ENCODE peak calls at places on chromosome 15, in seven cellular contexts. T, I, G, C, M, E and H are unnamed samples. For H3K27me3, the result is how much of the 10 kb centered on the place peaks cover.

GRCh38 chr15:67805871-67806538 is 19.3 kb upstream of the SKOR1 start:
- DNase-seq in C (no peak), I (no peak), M (no peak), T (no peak), E (no peak), G (no peak), H (no peak)

GRCh38 chr15:76209948-76210347 is 101.3 kb downstream of the ETFA start:
- DNase-seq in M (no peak), G (no peak), T (no peak), I (no peak), E (no peak), C (no peak), H (no peak)

GRCh38 chr15:85625431-85625830 is 169.3 kb downstream of the KLHL25 start:
- DNase-seq in I (no peak), T (no peak), G (no peak), C (no peak), E (no peak), M (no peak), H (no peak)

GRCh38 chr15:39300451-39301153 is 280.3 kb upstream of the THBS1 start:
- DNase-seq in E (no peak), C (no peak), G (no peak), I (no peak), M (no peak), T (no peak), H (no peak)

GRCh38 chr15:77060560-77060959 is 10.3 kb downstream of the TSPAN3 start:
- DNase-seq in G (no peak), M (no peak), C (no peak), T (no peak), I (no peak), E (no peak), H (peak)

GRCh38 chr15:25862469-25863066 is 559 bp downstream of the ATP10A start:
- DNase-seq in T (no peak), G (peak), E (no peak), M (peak), I (no peak), C (peak), H (no peak)

GRCh38 chr15:29921130-29921601 is 98.9 kb upstream of the TJP1 start:
- DNase-seq in E (no peak), C (peak), I (no peak), G (no peak), T (no peak), M (no peak), H (no peak)

GRCh38 chr15:65644282-65644681 is 22.5 kb downstream of the SLC24A1 start:
- DNase-seq in C (no peak), T (no peak), M (no peak), G (no peak), I (no peak), E (no peak), H (no peak)

GRCh38 chr15:58361291-58361759 is 70.5 kb upstream of the LIPC start:
- DNase-seq in C (no peak), I (no peak), T (no peak), G (no peak), E (no peak), M (no peak), H (no peak)

GRCh38 chr15:93179072-93179471 is 90.1 kb upstream of the RGMA start:
- DNase-seq in T (peak), M (peak), I (peak), C (no peak), E (peak), G (peak), H (no peak)

GRCh38 chr15:90142216-90143175 is 40.2 kb upstream of the IDH2 start:
- DNase-seq in E (no peak), C (no peak), I (no peak), T (no peak), M (no peak), G (peak), H (no peak)

GRCh38 chr15:73822998-73823397 is 50.4 kb upstream of the TBC1D21 start:
- DNase-seq in T (no peak), I (no peak), M (no peak), G (no peak), E (no peak), C (peak), H (no peak)

GRCh38 chr15:57607570-57608000 is 15.9 kb downstream of the MYZAP start:
- DNase-seq in G (peak), E (peak), I (no peak), T (no peak), M (peak), C (no peak), H (no peak)

GRCh38 chr15:101288905-101289513 is 6.0 kb downstream of the SNRPA1 start:
- DNase-seq in C (peak), T (no peak), G (no peak), I (no peak), E (no peak), M (no peak), H (no peak)

GRCh38 chr15:81029416-81030367 is 29.0 kb downstream of the TLNRD1 start:
- DNase-seq in T (no peak), G (no peak), C (no peak), E (no peak), I (no peak), M (no peak), H (no peak)

GRCh38 chr15:39202641-39203040 is 378.2 kb upstream of the THBS1 start:
- DNase-seq in I (no peak), C (no peak), G (no peak), T (no peak), M (no peak), E (no peak), H (no peak)

GRCh38 chr15:91049378-91050127 is 27.2 kb upstream of the VPS33B start:
- DNase-seq in I (peak), G (no peak), M (no peak), T (peak), E (peak), C (peak), H (peak)

GRCh38 chr15:53759333-53759975 is at the start of gene WDR72:
- DNase-seq in M (peak), I (no peak), C (peak), G (no peak), T (no peak), E (no peak), H (no peak)

GRCh38 chr15:47505712-47506542 is 211.4 kb upstream of the SEMA6D start:
- DNase-seq in C (no peak), T (no peak), I (peak), M (no peak), G (no peak), E (no peak), H (no peak)

GRCh38 chr15:65653341-65653740 is 31.6 kb downstream of the SLC24A1 start:
- DNase-seq in C (no peak), T (no peak), M (no peak), E (no peak), G (no peak), I (no peak), H (no peak)

GRCh38 chr15:51499379-51499976 is 123.1 kb downstream of the DMXL2 start:
- DNase-seq in M (no peak), T (no peak), E (no peak), G (no peak), I (no peak), C (peak), H (no peak)

GRCh38 chr15:58321034-58321433 is 110.8 kb upstream of the LIPC start:
- DNase-seq in C (no peak), E (no peak), I (no peak), T (no peak), G (no peak), M (no peak), H (no peak)

GRCh38 chr15:39628131-39628482 is 47.2 kb downstream of the THBS1 start:
- DNase-seq in C (peak), M (no peak), E (peak), G (no peak), T (no peak), I (peak), H (no peak)

GRCh38 chr15:68224546-68225250 is 4.8 kb downstream of the CLN6 start:
- DNase-seq in T (no peak), C (no peak), I (no peak), G (no peak), E (no peak), M (no peak), H (no peak)

GRCh38 chr15:66703540-66703941 is 1.5 kb downstream of the SMAD6 start:
- DNase-seq in M (peak), E (peak), G (peak), C (peak), I (no peak), T (no peak), H (no peak)

GRCh38 chr15:61660579-61660978 is 399.7 kb downstream of the VPS13C start:
- DNase-seq in E (no peak), G (no peak), I (no peak), M (no peak), T (no peak), C (no peak), H (no peak)

GRCh38 chr15:31732695-31733094 is 297.6 kb upstream of the CHRNA7 start:
- DNase-seq in E (no peak), M (no peak), T (no peak), I (no peak), G (no peak), C (no peak), H (no peak)

GRCh38 chr15:55290361-55291057 is 896 bp upstream of the RAB27A start:
- DNase-seq in G (peak), M (peak), T (peak), C (peak), E (peak), I (peak), H (peak)

GRCh38 chr15:83784975-83785374 is 131.1 kb downstream of the ADAMTSL3 start:
- DNase-seq in I (no peak), E (no peak), C (no peak), T (no peak), M (no peak), G (no peak), H (no peak)

GRCh38 chr15:76386178-76386577 is 49.6 kb downstream of the ISL2 start:
- DNase-seq in C (no peak), T (no peak), G (no peak), I (no peak), M (no peak), E (no peak), H (no peak)

GRCh38 chr15:91866971-91867372 is 13.5 kb downstream of the SLCO3A1 start:
- DNase-seq in E (peak), I (peak), M (peak), C (no peak), T (peak), G (peak), H (no peak)

GRCh38 chr15:36601497-36601932 is 22.1 kb downstream of the CDIN1 start:
- DNase-seq in T (no peak), C (no peak), M (no peak), E (peak), G (no peak), I (peak), H (no peak)

GRCh38 chr15:70783610-70784021 is 20.3 kb upstream of the UACA start:
- DNase-seq in M (no peak), I (no peak), T (no peak), E (peak), C (no peak), G (no peak), H (no peak)

GRCh38 chr15:60937278-60937677 is 291.8 kb downstream of the RORA start:
- DNase-seq in I (no peak), E (no peak), C (no peak), T (no peak), G (no peak), M (no peak), H (no peak)

GRCh38 chr15:66046751-66047150 is 177.5 kb downstream of the RAB11A start:
- DNase-seq in C (no peak), E (no peak), G (no peak), M (no peak), I (no peak), T (no peak), H (no peak)

DNA sequence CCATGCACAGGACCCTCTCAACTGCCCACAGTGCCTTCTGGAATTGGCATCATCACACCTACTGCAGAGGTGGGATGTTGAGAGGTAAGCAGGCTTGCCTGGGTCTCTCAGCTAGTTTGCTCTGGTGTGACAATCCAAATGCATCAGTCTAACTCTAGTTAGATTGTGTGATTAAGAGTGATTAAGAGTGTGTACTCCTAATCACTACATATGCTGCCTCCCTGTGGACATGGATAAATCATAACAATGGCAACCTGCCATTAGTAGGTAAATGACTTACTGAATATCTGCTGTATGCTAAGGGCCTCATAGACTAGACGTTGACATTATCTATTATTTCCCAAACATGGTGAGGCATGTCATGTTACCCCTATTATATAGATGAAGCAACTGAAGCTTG is 342.1 kb downstream of the OCA2 start:
- DNase-seq in G (no peak), M (no peak), E (no peak), T (no peak), C (no peak), I (no peak), H (no peak)
- TF ChIP-seq CTCF in G (no peak), M (no peak), E (no peak), T (no peak), C (no peak), I (no peak), H (no peak)

DNA sequence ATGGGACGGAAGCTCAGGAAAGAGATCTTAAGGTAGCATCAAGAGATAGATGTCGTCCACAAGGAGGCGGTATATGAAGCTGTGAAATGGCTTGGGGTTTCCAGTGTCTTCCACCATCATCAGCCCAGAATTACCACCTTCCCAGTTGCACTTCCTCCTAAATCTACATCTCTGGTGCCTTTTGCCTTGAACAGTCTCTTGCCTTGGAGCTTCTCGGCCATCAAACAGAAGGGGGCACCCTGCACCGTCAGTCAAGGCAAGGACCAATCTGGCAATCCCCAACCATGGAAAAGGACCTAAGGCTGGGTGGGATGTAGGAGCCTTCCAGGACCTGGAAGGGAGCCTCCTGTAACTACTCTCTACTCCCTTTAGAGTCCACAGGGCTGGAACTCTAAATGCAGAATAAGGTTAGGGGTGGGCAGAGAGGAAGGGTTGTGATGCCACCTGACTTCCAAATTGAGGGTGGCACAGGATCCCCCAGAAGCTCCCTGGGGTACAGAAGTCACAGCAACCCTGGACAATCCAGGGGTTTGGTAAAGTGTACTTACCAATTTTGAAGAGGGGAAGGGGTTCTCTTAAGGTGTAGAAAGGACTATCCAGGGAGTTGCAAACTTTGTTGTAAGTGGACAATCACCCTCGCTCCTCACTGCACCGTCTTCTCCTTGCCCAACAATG is 1.0 kb upstream of the RYR3 start:
- DNase-seq in G (no peak), C (peak), T (no peak), M (no peak), I (peak), E (no peak), H (peak)
- H3K27me3 ChIP-seq in G (under half), C (under half), T (under half), M (under half), I (half or more), E (under half), H (under half)

GRCh38 chr15:44286814-44287555 is 1.5 kb upstream of the GOLM2 start:
- DNase-seq in M (no peak), C (no peak), T (no peak), E (no peak), I (no peak), G (no peak), H (no peak)
- TF ChIP-seq CTCF in M (peak), C (no peak), T (no peak), E (peak), I (peak), G (no peak), H (peak)

DNA sequence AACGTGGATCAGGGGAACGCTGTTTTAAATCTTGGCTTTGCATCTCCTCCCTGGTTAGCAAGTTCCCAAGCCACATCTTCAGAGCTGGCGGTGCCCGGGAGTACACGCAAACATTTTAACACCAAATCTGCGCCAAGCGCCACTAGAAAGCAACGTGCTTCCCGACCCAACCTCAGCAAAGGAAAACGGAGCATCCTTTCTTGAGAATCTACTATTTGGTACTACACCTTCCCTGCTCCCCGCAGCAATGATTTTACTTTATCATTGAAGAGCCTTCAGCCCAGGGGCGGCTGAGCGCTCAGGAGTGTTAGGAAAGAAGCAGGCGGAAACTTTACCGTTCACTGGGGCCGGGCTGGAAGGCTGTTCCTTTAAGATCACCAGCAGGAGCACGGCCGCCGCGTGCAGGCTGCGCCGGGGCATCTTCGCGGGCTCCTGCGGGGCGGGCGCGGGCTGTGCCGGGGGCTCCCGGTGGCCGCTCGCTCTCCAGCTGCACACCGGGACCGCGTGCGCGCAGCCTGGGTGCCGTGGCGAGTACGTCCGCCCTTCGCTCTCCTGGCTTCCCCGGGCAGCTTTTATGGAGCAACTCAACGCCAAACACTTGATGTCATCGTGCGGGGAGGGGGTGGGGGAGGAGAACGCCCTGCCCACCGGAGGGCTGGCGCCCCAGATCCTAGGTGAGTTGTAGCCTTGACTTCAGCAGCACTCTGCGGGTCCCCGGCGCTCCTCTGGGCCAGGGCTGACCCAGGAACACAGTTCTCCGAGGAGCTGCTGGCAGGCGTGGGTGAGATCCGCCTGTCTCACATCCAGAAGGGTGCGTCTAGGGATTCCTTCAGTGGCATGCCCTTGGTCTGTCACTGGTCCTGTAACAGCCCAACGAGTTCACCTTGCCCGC is at the start of gene CA12:
- DNase-seq in M (peak), G (peak), C (peak), I (peak), E (no peak), T (no peak), H (no peak)
- H3K27me3 ChIP-seq in M (under half), G (under half), C (under half), I (under half), E (under half), T (under half), H (under half)

GRCh38 chr15:26983822-26984221 is 12.8 kb downstream of the GABRG3 start:
- DNase-seq in M (no peak), G (no peak), I (no peak), T (no peak), C (peak), E (no peak), H (no peak)
- TF ChIP-seq CTCF in M (no peak), G (no peak), I (no peak), T (no peak), C (peak), E (no peak), H (no peak)

DNA sequence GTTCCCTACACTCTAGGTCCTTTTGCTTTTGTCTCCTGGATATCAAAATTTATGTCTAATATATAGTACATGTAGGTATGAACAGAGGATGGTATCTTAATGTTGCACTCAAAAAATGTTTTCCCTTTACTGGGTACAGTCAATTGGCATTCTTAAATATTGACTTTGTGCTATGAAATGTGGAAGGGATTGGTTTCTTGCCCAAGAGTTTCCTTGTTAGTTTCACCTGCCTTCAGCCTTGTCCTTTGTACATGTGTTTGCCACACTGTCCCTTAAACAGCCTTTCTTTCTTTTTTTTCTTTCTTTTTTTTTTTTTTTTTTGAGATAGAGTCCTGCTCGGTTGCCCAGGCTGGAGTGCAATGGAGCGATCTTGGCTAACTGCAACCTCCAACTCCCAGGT is 287.1 kb downstream of the SQOR start:
- DNase-seq in E (no peak), G (no peak), T (no peak), M (no peak), I (no peak), C (no peak), H (no peak)
- H3K27me3 ChIP-seq in E (under half), G (under half), T (under half), M (under half), I (under half), C (under half), H (under half)